ENCODE peak calls at places on chromosomes 12 and 14, in seven cellular contexts. T is HepG2, I is HCT116, G is H1, A is endothelial cell of umbilical vein, J is K562, Z is GM12878. P is an unnamed sample.

GRCh38 chr14:83483063-83483462 is 1949.4 kb upstream of the SEL1L start:
- DNase-seq in T (no peak), I (no peak), G (no peak), A (no peak), J (no peak), Z (no peak), P (no peak)

GRCh38 chr12:122227341-122227740 is 1.5 kb upstream of the DIABLO start:
- DNase-seq in T (no peak), I (no peak), G (no peak), A (no peak), J (no peak), Z (no peak), P (no peak)

GRCh38 chr14:97388408-97388807 is 591.2 kb downstream of the VRK1 start:
- DNase-seq in T (no peak), I (no peak), G (no peak), A (no peak), J (no peak), Z (no peak), P (no peak)

GRCh38 chr14:82757775-82758174 is 1224.1 kb upstream of the SEL1L start:
- DNase-seq in T (no peak), I (no peak), G (no peak), A (no peak), J (no peak), Z (no peak), P (no peak)

GRCh38 chr14:53879747-53880146 is 76.9 kb downstream of the BMP4 start:
- DNase-seq in T (no peak), I (no peak), G (no peak), A (peak), J (no peak), Z (no peak), P (no peak)

GRCh38 chr14:69763761-69764510 is 3.0 kb upstream of the SRSF5 start:
- DNase-seq in T (no peak), I (no peak), G (no peak), A (peak), J (no peak), Z (no peak), P (no peak)

GRCh38 chr14:91261115-91261514 is 16.6 kb upstream of the GPR68 start:
- DNase-seq in T (no peak), I (no peak), G (no peak), A (no peak), J (no peak), Z (no peak), P (no peak)

GRCh38 chr12:95197636-95198035 is 19.6 kb downstream of the FGD6 start:
- DNase-seq in T (no peak), I (no peak), G (no peak), A (no peak), J (no peak), Z (no peak), P (no peak)

GRCh38 chr14:61461808-61462275 is 140.5 kb downstream of the PRKCH start:
- DNase-seq in T (peak), I (peak), G (peak), A (peak), J (peak), Z (no peak), P (no peak)

GRCh38 chr14:54490448-54490805 is 1.6 kb upstream of the GMFB start:
- DNase-seq in T (no peak), I (no peak), G (no peak), A (no peak), J (no peak), Z (no peak), P (no peak)

GRCh38 chr12:61188801-61189595 is 1071.2 kb upstream of the USP15 start:
- DNase-seq in T (no peak), I (no peak), G (no peak), A (no peak), J (no peak), Z (no peak), P (no peak)

GRCh38 chr12:110249716-110250225 is 31.3 kb upstream of the ATP2A2 start:
- DNase-seq in T (peak), I (no peak), G (no peak), A (no peak), J (no peak), Z (peak), P (no peak)

GRCh38 chr12:75505706-75506312 is 5.6 kb downstream of the KRR1 start:
- DNase-seq in T (peak), I (no peak), G (no peak), A (peak), J (no peak), Z (no peak), P (no peak)

GRCh38 chr14:75254381-75254821 is 24.2 kb upstream of the FOS start:
- DNase-seq in T (no peak), I (no peak), G (no peak), A (no peak), J (no peak), Z (no peak), P (no peak)

GRCh38 chr12:123142948-123143752 is 7.7 kb downstream of the PITPNM2 start:
- DNase-seq in T (peak), I (peak), G (no peak), A (no peak), J (peak), Z (no peak), P (no peak)

GRCh38 chr12:27841392-27841882 is 61.4 kb upstream of the MANSC4 start:
- DNase-seq in T (no peak), I (peak), G (no peak), A (peak), J (no peak), Z (no peak), P (peak)

GRCh38 chr12:104090685-104091084 is 26.4 kb downstream of the HCFC2 start:
- DNase-seq in T (no peak), I (no peak), G (no peak), A (no peak), J (no peak), Z (no peak), P (no peak)

GRCh38 chr14:79278798-79279644 is 932.3 kb downstream of the DIO2 start:
- DNase-seq in T (peak), I (no peak), G (peak), A (peak), J (no peak), Z (no peak), P (no peak)

GRCh38 chr14:95609398-95609990 is 74.6 kb downstream of the GLRX5 start:
- DNase-seq in T (peak), I (peak), G (peak), A (peak), J (peak), Z (no peak), P (no peak)

GRCh38 chr12:30732954-30733637 is 21.7 kb downstream of the CAPRIN2 start:
- DNase-seq in T (peak), I (no peak), G (no peak), A (no peak), J (no peak), Z (no peak), P (no peak)

GRCh38 chr14:63726499-63726898 is 1.4 kb downstream of the SGPP1 start:
- DNase-seq in T (peak), I (no peak), G (no peak), A (peak), J (no peak), Z (no peak), P (no peak)

GRCh38 chr12:524167-524951 is 64.6 kb downstream of the B4GALNT3 start:
- DNase-seq in T (no peak), I (no peak), G (no peak), A (peak), J (no peak), Z (no peak), P (no peak)
- TF ChIP-seq POLR2AphosphoS5 in T (no peak), I (no peak), G (no peak), A (no peak), J (no peak), Z (no peak), P (no peak)

DNA sequence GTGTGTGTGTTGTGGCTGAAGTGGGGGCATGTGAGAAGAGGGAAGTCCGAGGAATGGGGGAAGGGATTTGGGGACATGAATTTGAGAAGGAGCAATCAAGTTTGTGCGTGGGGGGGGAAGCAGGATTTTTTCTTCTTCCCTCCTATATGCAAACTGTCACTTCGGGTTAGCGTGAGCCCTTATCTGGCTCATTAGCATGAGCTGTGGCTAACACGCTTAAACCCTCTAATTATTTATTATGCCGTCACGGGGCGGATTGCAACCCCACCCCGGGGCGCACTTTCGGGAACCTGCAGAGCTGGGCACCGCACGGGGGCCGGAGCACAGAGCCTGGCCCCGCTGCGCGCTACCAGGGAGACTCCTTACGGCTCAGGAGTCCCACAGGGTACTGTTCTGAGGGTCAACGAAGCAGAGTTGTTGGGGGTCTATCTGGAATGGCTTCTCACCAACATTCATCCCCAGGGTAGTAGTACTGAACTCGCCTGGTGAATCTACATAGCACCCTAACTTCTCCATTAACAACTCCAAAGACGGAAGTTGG is 6.5 kb upstream of the ASCL1 start:
- DNase-seq in T (no peak), I (no peak), G (no peak), A (no peak), J (no peak), Z (no peak), P (no peak)
- TF ChIP-seq EZH2 in T (no peak), I (no peak), G (peak), A (peak), J (no peak), Z (no peak), P (no peak)

GRCh38 chr12:77965790-77966189 is 135.1 kb downstream of the NAV3 start:
- DNase-seq in T (no peak), I (no peak), G (no peak), A (no peak), J (no peak), Z (no peak), P (no peak)
- H3K9ac ChIP-seq in T (no peak), I (no peak), G (no peak), A (no peak), J (no peak), Z (no peak), P (no peak)

GRCh38 chr12:57522019-57522886 is at the start of gene MBD6:
- DNase-seq in T (peak), I (peak), G (peak), A (peak), J (no peak), Z (peak), P (peak)
- TF ChIP-seq POLR2AphosphoS5 in T (peak), I (peak), G (peak), A (peak), J (peak), Z (peak), P (peak)

DNA sequence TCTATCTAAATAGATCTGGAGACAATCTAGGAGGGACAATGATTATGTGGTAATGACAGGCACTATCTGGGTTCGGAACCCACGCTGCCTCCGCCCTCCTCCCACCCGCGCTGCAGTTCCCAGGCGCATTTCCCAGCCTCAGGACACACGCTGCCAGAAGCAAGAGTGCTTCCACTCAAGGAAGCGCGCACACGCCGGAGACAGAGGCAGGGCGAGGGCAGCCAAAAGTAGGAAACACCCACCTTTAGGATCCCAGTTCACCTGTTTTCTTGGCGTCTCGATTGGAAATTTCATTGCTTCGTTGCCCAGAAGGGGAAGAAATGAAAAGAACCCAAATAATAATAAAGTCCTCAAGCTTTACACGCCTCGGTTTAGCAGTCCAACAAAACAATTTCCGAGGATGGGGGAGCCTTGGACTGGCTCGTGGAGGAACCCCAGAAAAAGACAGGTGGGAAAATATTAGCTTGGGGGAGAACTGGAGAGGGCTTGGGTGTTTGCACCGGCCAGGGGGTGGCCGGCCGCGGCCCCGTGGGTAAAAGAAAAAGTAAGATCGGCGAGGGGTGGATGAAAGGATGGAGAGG is 474 bp downstream of the KCNK10 start:
- DNase-seq in T (no peak), I (no peak), G (peak), A (no peak), J (no peak), Z (no peak), P (no peak)
- TF ChIP-seq EZH2 in T (no peak), I (no peak), G (peak), A (peak), J (no peak), Z (no peak), P (no peak)

GRCh38 chr12:131218291-131219172 is 264.8 kb downstream of the ADGRD1 start:
- DNase-seq in T (no peak), I (no peak), G (peak), A (no peak), J (peak), Z (no peak), P (no peak)
- H3K9ac ChIP-seq in T (no peak), I (peak), G (no peak), A (no peak), J (peak), Z (peak), P (no peak)

GRCh38 chr14:20418501-20418909 is 5.2 kb upstream of the TEP1 start:
- DNase-seq in T (peak), I (no peak), G (no peak), A (no peak), J (no peak), Z (no peak), P (no peak)
- TF ChIP-seq POLR2AphosphoS5 in T (no peak), I (no peak), G (no peak), A (no peak), J (no peak), Z (no peak), P (no peak)

DNA sequence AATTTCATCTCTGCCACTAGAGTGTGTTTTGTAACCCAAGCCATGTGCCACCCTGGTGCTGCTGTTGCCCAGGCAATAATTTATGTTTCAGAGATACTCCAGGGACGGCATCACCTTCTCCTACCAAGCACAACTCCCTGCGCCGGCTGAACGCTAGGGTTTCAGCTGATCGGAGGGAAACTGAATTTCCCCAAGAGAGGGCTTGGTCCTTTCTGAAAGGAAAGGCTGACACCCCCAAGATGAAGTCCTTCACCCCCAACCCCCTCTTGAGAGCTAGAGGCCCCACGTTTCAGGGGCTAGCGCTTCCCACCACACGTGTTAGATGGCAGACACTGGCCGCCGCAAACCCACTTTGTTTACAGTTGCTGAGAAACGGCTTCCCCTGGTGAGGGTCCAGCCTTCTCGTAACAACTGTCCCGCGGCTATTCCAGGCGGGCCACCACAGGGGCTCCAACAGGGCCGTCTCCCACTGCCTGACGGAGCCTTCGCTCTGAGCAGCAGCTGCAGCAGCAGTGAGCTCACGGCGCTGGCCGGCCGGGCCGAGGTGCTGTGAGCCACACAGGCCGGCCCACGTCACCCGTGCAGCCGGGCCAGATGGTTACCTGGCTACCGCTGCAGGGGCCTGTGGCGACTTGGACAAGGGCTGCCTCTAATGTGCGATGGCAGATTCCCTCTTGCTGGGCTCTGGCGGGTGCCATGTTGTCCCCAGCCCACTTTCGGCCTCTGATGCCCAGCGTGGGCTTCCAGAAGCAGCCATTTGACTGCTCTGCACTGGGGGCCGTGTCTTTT is 66.4 kb downstream of the TESC start:
- DNase-seq in T (no peak), I (no peak), G (no peak), A (peak), J (no peak), Z (no peak), P (no peak)
- TF ChIP-seq EZH2 in T (no peak), I (no peak), G (no peak), A (peak), J (no peak), Z (no peak), P (no peak)